ENCODE peak calls at places on chromosomes 5 and 9, in nine cellular contexts. K is HepG2, F is stomach, Q is upper lobe of left lung, N is H1, A is sigmoid colon, V is GM12878, W is transverse colon, E is A549. G is an unnamed sample.

GRCh38 chr9:124768778-124769350 is 2.2 kb downstream of the NR6A1 start:
- DNase-seq in K (no peak), Q (no peak), F (no peak), N (no peak), V (no peak), E (no peak), A (no peak), W (no peak), G (no peak)

GRCh38 chr5:105685884-105686283 is 1984.9 kb downstream of the EFNA5 start:
- DNase-seq in Q (no peak), K (no peak), V (no peak), N (no peak), F (no peak), A (no peak), E (no peak), W (no peak), G (no peak)

GRCh38 chr9:31730398-31730797 is 654.0 kb upstream of the ACO1 start:
- DNase-seq in V (no peak), N (no peak), A (no peak), K (no peak), E (no peak), Q (no peak), F (no peak), W (no peak), G (no peak)

GRCh38 chr5:137800700-137801411 is 46.7 kb upstream of the HNRNPA0 start:
- DNase-seq in A (no peak), V (no peak), Q (no peak), W (peak; percentile 40), N (no peak), K (peak; percentile 8), F (no peak), E (no peak), G (no peak)

GRCh38 chr5:54443264-54443663 is 12.2 kb upstream of the HSPB3 start:
- DNase-seq in N (no peak), Q (no peak), A (no peak), V (no peak), E (peak; percentile 33), W (no peak), F (no peak), K (peak; percentile 15), G (no peak)

GRCh38 chr9:107925756-107926297 is 436.3 kb upstream of the KLF4 start:
- DNase-seq in F (no peak), A (no peak), V (no peak), N (no peak), Q (no peak), K (no peak), W (no peak), E (no peak), G (no peak)

GRCh38 chr9:72383978-72384709 is 19.1 kb upstream of the ZFAND5 start:
- DNase-seq in W (no peak), N (no peak), V (no peak), E (peak; percentile 22), A (no peak), K (no peak), F (no peak), Q (no peak), G (no peak)

GRCh38 chr5:36614657-36615308 is 8.4 kb downstream of the SLC1A3 start:
- DNase-seq in V (no peak), Q (no peak), F (no peak), E (no peak), W (no peak), A (no peak), N (no peak), K (no peak), G (no peak)

GRCh38 chr5:159316519-159317383 is 13.5 kb downstream of the IL12B start:
- DNase-seq in A (no peak), K (peak; percentile 40), E (peak; percentile 79), V (no peak), N (no peak), Q (peak; percentile 41), F (peak; percentile 52), W (peak; percentile 41), G (peak; percentile 23)

GRCh38 chr9:79524266-79524665 is 47.5 kb upstream of the TLE4 start:
- DNase-seq in K (no peak), V (no peak), A (no peak), W (no peak), F (no peak), E (no peak), Q (no peak), N (no peak), G (no peak)

GRCh38 chr9:16150501-16150900 is 597.7 kb downstream of the CCDC171 start:
- DNase-seq in V (no peak), A (peak; percentile 89), E (no peak), Q (no peak), K (no peak), F (no peak), W (peak; percentile 17), N (no peak), G (no peak)

GRCh38 chr9:117643288-117643654 is 60.9 kb upstream of the TLR4 start:
- DNase-seq in W (no peak), V (no peak), N (no peak), E (no peak), F (no peak), A (no peak), K (no peak), Q (no peak), G (no peak)

GRCh38 chr9:134061688-134062371 is 6.0 kb downstream of the BRD3 start:
- DNase-seq in W (no peak), F (peak; percentile 60), K (no peak), E (no peak), N (peak; percentile 43), V (no peak), Q (no peak), A (peak; percentile 56), G (no peak)

GRCh38 chr5:138927979-138928378 is 52.8 kb upstream of the LRRTM2 start:
- DNase-seq in F (peak; percentile 84), W (peak; percentile 43), N (no peak), A (no peak), E (no peak), K (peak; percentile 32), Q (no peak), V (no peak), G (no peak)

GRCh38 chr5:84327591-84327990 is 57.1 kb downstream of the EDIL3 start:
- DNase-seq in F (no peak), A (no peak), Q (no peak), E (no peak), N (no peak), K (no peak), V (no peak), W (no peak), G (no peak)

GRCh38 chr5:123036391-123037103 is at the start of gene PPIC:
- DNase-seq in F (peak; percentile 89), N (peak; percentile 93), V (no peak), K (peak; percentile 50), Q (peak; percentile 87), E (peak; percentile 90), W (peak; percentile 91), A (peak; percentile 95), G (peak; percentile 51)

GRCh38 chr9:103872811-103873210 is 221.3 kb upstream of the SMC2 start:
- DNase-seq in E (no peak), V (no peak), F (no peak), W (no peak), Q (no peak), K (no peak), A (no peak), N (no peak), G (no peak)

DNA sequence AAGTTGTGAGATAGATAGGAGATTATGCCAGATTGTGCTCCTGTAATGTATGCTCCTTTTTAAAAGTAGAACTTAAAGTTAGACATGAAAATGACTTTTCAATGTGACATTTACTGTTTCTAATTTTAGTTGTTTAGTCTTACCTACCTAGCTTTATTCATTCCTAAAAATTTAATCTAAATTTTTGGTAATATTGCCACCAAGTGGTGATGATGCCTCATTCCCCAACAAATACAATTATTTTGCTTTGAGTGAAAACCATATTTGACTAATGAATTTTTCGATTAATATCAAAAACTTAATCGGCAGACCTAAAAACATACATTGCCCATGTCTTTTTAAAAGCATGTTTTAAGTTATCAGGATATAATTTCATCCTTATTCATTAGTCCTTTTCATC is 25.6 kb downstream of the PPWD1 start:
- DNase-seq in F (no peak), V (no peak), N (no peak), A (no peak), W (no peak), K (no peak), Q (no peak), E (no peak), G (no peak)
- TF ChIP-seq CTCF in F (no peak), V (no peak), N (no peak), A (no peak), W (no peak), K (no peak), Q (no peak), E (peak; percentile 30), G (no peak)

DNA sequence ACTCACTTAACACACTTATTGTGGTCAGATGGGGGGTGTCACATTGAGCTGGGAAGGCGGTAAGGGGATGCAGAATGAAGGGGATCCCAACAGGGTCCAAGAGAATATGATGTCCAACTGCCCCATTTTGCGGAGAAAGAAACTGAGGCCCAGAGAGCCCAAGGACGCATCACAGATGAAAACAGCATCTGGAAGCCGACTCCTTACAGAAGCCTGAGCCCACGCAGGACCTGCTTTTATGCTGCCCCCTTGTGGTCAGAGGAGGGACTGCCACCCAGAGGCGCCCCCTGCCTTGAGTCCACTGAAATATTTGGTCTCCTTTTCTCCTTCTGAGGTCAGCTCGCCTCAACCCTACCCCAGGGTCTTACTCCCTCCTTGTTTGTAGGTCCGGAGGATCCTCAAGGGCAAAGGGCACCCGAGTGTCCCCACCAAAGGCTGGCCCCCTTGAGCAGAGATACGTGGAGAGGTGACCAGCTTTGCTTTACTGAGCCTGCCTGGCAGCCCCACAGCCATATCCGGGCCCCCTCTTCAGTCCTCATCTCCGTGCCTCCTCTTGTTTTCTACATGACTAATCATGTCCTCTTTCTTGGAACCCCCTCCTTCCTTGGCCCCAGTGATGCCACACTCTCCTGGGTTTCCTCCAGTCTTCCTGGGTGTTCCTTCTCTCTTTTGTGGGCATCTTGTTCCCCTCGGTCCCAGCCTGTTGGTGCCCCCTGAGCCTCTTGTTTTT is 30.0 kb upstream of the TTLL11 start:
- DNase-seq in Q (peak; percentile 65), W (peak; percentile 74), A (peak; percentile 86), N (peak; percentile 97), V (no peak), K (peak; percentile 41), E (peak; percentile 73), F (peak; percentile 76), G (peak; percentile 76)
- TF ChIP-seq EP300 in Q (no peak), W (no peak), A (no peak), N (no peak), V (no peak), K (no peak), E (no peak), F (no peak), G (no peak)

DNA sequence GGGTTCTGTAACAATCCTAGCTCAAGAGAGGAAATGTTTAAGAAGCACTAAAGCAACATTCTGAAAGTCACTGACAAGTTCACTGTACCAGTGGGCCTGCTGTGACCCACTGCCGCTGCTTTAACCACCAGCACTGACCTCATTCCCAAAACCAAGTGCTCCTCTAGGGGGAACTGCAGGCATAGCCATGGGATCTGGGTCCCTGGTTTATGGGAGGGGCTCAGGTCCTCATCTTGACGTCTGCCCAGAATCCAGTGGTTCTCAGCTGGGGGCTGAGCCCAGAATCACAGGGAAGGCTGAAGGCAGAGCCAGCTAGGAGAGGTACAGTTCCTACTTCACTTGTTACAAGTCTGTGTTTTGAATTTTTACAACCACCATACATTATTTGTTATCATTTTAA is 36.1 kb upstream of the SLC2A8 start:
- DNase-seq in K (peak; percentile 68), V (no peak), W (no peak), A (no peak), F (peak; percentile 20), Q (no peak), E (peak; percentile 38), N (no peak), G (no peak)
- TF ChIP-seq CTCF in K (peak; percentile 76), V (peak; percentile 17), W (no peak), A (peak; percentile 14), F (no peak), Q (no peak), E (peak; percentile 31), N (peak; percentile 77), G (no peak)

GRCh38 chr9:136351237-136351800 is 12.2 kb downstream of the DNLZ start:
- DNase-seq in F (no peak), V (no peak), Q (no peak), W (no peak), A (no peak), N (no peak), E (no peak), K (no peak), G (no peak)
- TF ChIP-seq EP300 in F (no peak), V (no peak), Q (no peak), W (no peak), A (no peak), N (no peak), E (no peak), K (no peak), G (no peak)

G was measured in tibial nerve.